ENCODE peak calls at places on chromosome 18, in ten cellular contexts. One of them, this sample, is unnamed.

GRCh38 chr18:26342646-26343045 is 116.4 kb downstream of the TAF4B start:
- DNase-seq in fibroblast of villous mesenchyme: no peak
- DNase-seq in prostate gland: peak
- DNase-seq in left lung: no peak
- DNase-seq in cardiac fibroblast: no peak
- DNase-seq in GM12865: no peak
- DNase-seq in cardiac muscle cell: no peak
- DNase-seq in upper lobe of left lung: no peak
- DNase-seq in pancreas: no peak
- DNase-seq in AG04450: no peak
- DNase-seq in this sample: no peak

GRCh38 chr18:71994273-71994672 is 549.9 kb downstream of the CBLN2 start:
- DNase-seq in fibroblast of villous mesenchyme: no peak
- DNase-seq in prostate gland: no peak
- DNase-seq in left lung: no peak
- DNase-seq in cardiac fibroblast: no peak
- DNase-seq in GM12865: no peak
- DNase-seq in cardiac muscle cell: no peak
- DNase-seq in upper lobe of left lung: no peak
- DNase-seq in pancreas: no peak
- DNase-seq in AG04450: no peak
- DNase-seq in this sample: no peak

GRCh38 chr18:23114171-23114881 is 21.0 kb upstream of the CABLES1 start:
- DNase-seq in fibroblast of villous mesenchyme: peak
- DNase-seq in prostate gland: no peak
- DNase-seq in left lung: no peak
- DNase-seq in cardiac fibroblast: no peak
- DNase-seq in GM12865: no peak
- DNase-seq in cardiac muscle cell: peak
- DNase-seq in upper lobe of left lung: no peak
- DNase-seq in pancreas: peak
- DNase-seq in AG04450: no peak
- DNase-seq in this sample: peak

GRCh38 chr18:78655921-78656320 is 323.7 kb upstream of the SALL3 start:
- DNase-seq in fibroblast of villous mesenchyme: no peak
- DNase-seq in prostate gland: no peak
- DNase-seq in left lung: peak
- DNase-seq in cardiac fibroblast: no peak
- DNase-seq in GM12865: no peak
- DNase-seq in cardiac muscle cell: no peak
- DNase-seq in upper lobe of left lung: no peak
- DNase-seq in pancreas: no peak
- DNase-seq in AG04450: no peak
- DNase-seq in this sample: no peak

GRCh38 chr18:67265464-67266245 is 250.9 kb downstream of the DSEL start:
- DNase-seq in fibroblast of villous mesenchyme: peak
- DNase-seq in prostate gland: no peak
- DNase-seq in left lung: no peak
- DNase-seq in cardiac fibroblast: peak
- DNase-seq in GM12865: no peak
- DNase-seq in cardiac muscle cell: no peak
- DNase-seq in upper lobe of left lung: no peak
- DNase-seq in pancreas: no peak
- DNase-seq in AG04450: no peak
- DNase-seq in this sample: peak

GRCh38 chr18:13103366-13103765 is 112.2 kb downstream of the CEP192 start:
- DNase-seq in fibroblast of villous mesenchyme: peak
- DNase-seq in prostate gland: no peak
- DNase-seq in left lung: no peak
- DNase-seq in cardiac fibroblast: peak
- DNase-seq in GM12865: no peak
- DNase-seq in cardiac muscle cell: no peak
- DNase-seq in upper lobe of left lung: no peak
- DNase-seq in pancreas: no peak
- DNase-seq in AG04450: no peak
- DNase-seq in this sample: no peak

GRCh38 chr18:46917808-46918600 is 602 bp downstream of the KATNAL2 start:
- DNase-seq in fibroblast of villous mesenchyme: peak
- DNase-seq in prostate gland: peak
- DNase-seq in left lung: no peak
- DNase-seq in cardiac fibroblast: peak
- DNase-seq in GM12865: peak
- DNase-seq in cardiac muscle cell: peak
- DNase-seq in upper lobe of left lung: no peak
- DNase-seq in pancreas: no peak
- DNase-seq in AG04450: no peak
- DNase-seq in this sample: peak

GRCh38 chr18:51149605-51150429 is 47.7 kb downstream of the MEX3C start:
- DNase-seq in fibroblast of villous mesenchyme: peak
- DNase-seq in prostate gland: no peak
- DNase-seq in left lung: no peak
- DNase-seq in cardiac fibroblast: peak
- DNase-seq in GM12865: no peak
- DNase-seq in cardiac muscle cell: no peak
- DNase-seq in upper lobe of left lung: no peak
- DNase-seq in pancreas: no peak
- DNase-seq in AG04450: peak
- DNase-seq in this sample: peak

GRCh38 chr18:48851563-48851962 is 99.2 kb downstream of the SMAD7 start:
- DNase-seq in fibroblast of villous mesenchyme: no peak
- DNase-seq in prostate gland: no peak
- DNase-seq in left lung: no peak
- DNase-seq in cardiac fibroblast: peak
- DNase-seq in GM12865: no peak
- DNase-seq in cardiac muscle cell: no peak
- DNase-seq in upper lobe of left lung: no peak
- DNase-seq in pancreas: no peak
- DNase-seq in AG04450: no peak
- DNase-seq in this sample: no peak

GRCh38 chr18:64966667-64967066 is 784.1 kb upstream of the CDH7 start:
- DNase-seq in fibroblast of villous mesenchyme: no peak
- DNase-seq in prostate gland: no peak
- DNase-seq in left lung: no peak
- DNase-seq in cardiac fibroblast: no peak
- DNase-seq in GM12865: no peak
- DNase-seq in cardiac muscle cell: peak
- DNase-seq in upper lobe of left lung: no peak
- DNase-seq in pancreas: no peak
- DNase-seq in AG04450: no peak
- DNase-seq in this sample: peak

GRCh38 chr18:44594779-44595467 is 85.8 kb upstream of the SETBP1 start:
- DNase-seq in fibroblast of villous mesenchyme: peak
- DNase-seq in prostate gland: no peak
- DNase-seq in left lung: no peak
- DNase-seq in cardiac fibroblast: peak
- DNase-seq in GM12865: no peak
- DNase-seq in cardiac muscle cell: peak
- DNase-seq in upper lobe of left lung: no peak
- DNase-seq in pancreas: no peak
- DNase-seq in AG04450: no peak
- DNase-seq in this sample: peak

GRCh38 chr18:5841518-5841917 is 53.8 kb downstream of the TMEM200C start:
- DNase-seq in fibroblast of villous mesenchyme: no peak
- DNase-seq in prostate gland: no peak
- DNase-seq in left lung: no peak
- DNase-seq in cardiac fibroblast: peak
- DNase-seq in GM12865: no peak
- DNase-seq in cardiac muscle cell: no peak
- DNase-seq in upper lobe of left lung: no peak
- DNase-seq in pancreas: no peak
- DNase-seq in AG04450: no peak
- DNase-seq in this sample: no peak

GRCh38 chr18:74412106-74412880 is 44.8 kb downstream of the DIPK1C start:
- DNase-seq in fibroblast of villous mesenchyme: no peak
- DNase-seq in prostate gland: no peak
- DNase-seq in left lung: no peak
- DNase-seq in cardiac fibroblast: no peak
- DNase-seq in GM12865: no peak
- DNase-seq in cardiac muscle cell: no peak
- DNase-seq in upper lobe of left lung: no peak
- DNase-seq in pancreas: no peak
- DNase-seq in AG04450: no peak
- DNase-seq in this sample: no peak
- TF ChIP-seq CTCF in fibroblast of villous mesenchyme: no peak
- TF ChIP-seq CTCF in prostate gland: no peak
- TF ChIP-seq CTCF in left lung: no peak
- TF ChIP-seq CTCF in cardiac fibroblast: no peak
- TF ChIP-seq CTCF in GM12865: no peak
- TF ChIP-seq CTCF in cardiac muscle cell: no peak
- TF ChIP-seq CTCF in upper lobe of left lung: no peak
- TF ChIP-seq CTCF in pancreas: no peak
- TF ChIP-seq CTCF in AG04450: no peak
- TF ChIP-seq CTCF in this sample: no peak

GRCh38 chr18:59268722-59269562 is 4.3 kb downstream of the RAX start:
- DNase-seq in fibroblast of villous mesenchyme: peak
- DNase-seq in prostate gland: no peak
- DNase-seq in left lung: peak
- DNase-seq in cardiac fibroblast: no peak
- DNase-seq in GM12865: peak
- DNase-seq in cardiac muscle cell: peak
- DNase-seq in upper lobe of left lung: peak
- DNase-seq in pancreas: no peak
- DNase-seq in AG04450: no peak
- DNase-seq in this sample: no peak
- H3K4me3 ChIP-seq in fibroblast of villous mesenchyme: no peak
- H3K4me3 ChIP-seq in prostate gland: no peak
- H3K4me3 ChIP-seq in left lung: no peak
- H3K4me3 ChIP-seq in cardiac fibroblast: no peak
- H3K4me3 ChIP-seq in GM12865: no peak
- H3K4me3 ChIP-seq in cardiac muscle cell: peak
- H3K4me3 ChIP-seq in upper lobe of left lung: peak
- H3K4me3 ChIP-seq in pancreas: no peak
- H3K4me3 ChIP-seq in AG04450: no peak
- H3K4me3 ChIP-seq in this sample: no peak

DNA sequence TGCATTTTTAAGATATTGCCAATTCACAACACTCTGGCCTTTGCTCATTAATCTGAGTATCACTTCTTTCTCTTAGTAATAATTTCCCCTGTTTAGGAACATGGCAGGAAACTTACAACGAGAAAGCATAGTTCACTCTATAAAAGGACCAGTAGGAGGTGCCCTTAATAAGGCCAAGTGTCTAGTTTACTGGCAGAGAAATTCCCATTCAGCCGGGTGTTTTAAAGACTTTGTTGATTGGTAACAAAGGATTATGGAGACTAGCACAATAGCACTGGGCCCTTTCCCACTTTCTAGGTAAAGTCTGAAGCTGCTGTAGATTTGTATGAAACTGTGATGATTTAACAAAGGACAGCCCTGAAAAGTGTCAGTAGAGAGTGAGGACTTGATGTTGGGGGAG is 3.1 kb downstream of the DCC start:
- DNase-seq in fibroblast of villous mesenchyme: no peak
- DNase-seq in prostate gland: no peak
- DNase-seq in left lung: no peak
- DNase-seq in cardiac fibroblast: no peak
- DNase-seq in GM12865: peak
- DNase-seq in cardiac muscle cell: peak
- DNase-seq in upper lobe of left lung: no peak
- DNase-seq in pancreas: no peak
- DNase-seq in AG04450: no peak
- DNase-seq in this sample: peak
- TF ChIP-seq CTCF in fibroblast of villous mesenchyme: no peak
- TF ChIP-seq CTCF in prostate gland: no peak
- TF ChIP-seq CTCF in left lung: no peak
- TF ChIP-seq CTCF in cardiac fibroblast: no peak
- TF ChIP-seq CTCF in GM12865: peak
- TF ChIP-seq CTCF in cardiac muscle cell: no peak
- TF ChIP-seq CTCF in upper lobe of left lung: no peak
- TF ChIP-seq CTCF in pancreas: no peak
- TF ChIP-seq CTCF in AG04450: peak
- TF ChIP-seq CTCF in this sample: no peak

GRCh38 chr18:3624818-3625716 is 175.1 kb downstream of the TGIF1 start:
- DNase-seq in fibroblast of villous mesenchyme: peak
- DNase-seq in prostate gland: no peak
- DNase-seq in left lung: no peak
- DNase-seq in cardiac fibroblast: peak
- DNase-seq in GM12865: peak
- DNase-seq in cardiac muscle cell: peak
- DNase-seq in upper lobe of left lung: no peak
- DNase-seq in pancreas: no peak
- DNase-seq in AG04450: peak
- DNase-seq in this sample: peak
- H3K4me3 ChIP-seq in fibroblast of villous mesenchyme: peak
- H3K4me3 ChIP-seq in prostate gland: no peak
- H3K4me3 ChIP-seq in left lung: no peak
- H3K4me3 ChIP-seq in cardiac fibroblast: peak
- H3K4me3 ChIP-seq in GM12865: no peak
- H3K4me3 ChIP-seq in cardiac muscle cell: no peak
- H3K4me3 ChIP-seq in upper lobe of left lung: no peak
- H3K4me3 ChIP-seq in pancreas: no peak
- H3K4me3 ChIP-seq in AG04450: peak
- H3K4me3 ChIP-seq in this sample: peak

DNA sequence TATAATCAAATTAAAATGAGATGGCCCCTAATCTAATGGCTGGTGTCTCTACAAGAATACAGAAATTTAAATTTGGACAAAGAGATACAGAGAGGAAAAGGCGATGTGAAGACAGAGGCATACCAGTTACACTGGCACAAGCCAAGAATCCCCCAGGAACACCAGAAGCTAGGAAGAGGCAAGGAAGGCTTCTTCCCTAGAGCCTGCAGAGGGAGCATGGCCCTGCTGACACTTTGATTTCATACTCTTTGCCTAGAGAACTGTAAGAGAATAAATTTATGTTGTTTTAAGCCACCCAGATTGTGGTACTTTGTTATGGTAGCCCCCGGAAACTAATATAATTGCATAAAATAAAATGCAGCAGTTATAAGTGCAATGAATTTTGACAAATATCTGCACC is 671.4 kb downstream of the MBD2 start:
- DNase-seq in fibroblast of villous mesenchyme: no peak
- DNase-seq in prostate gland: no peak
- DNase-seq in left lung: no peak
- DNase-seq in cardiac fibroblast: no peak
- DNase-seq in GM12865: no peak
- DNase-seq in cardiac muscle cell: no peak
- DNase-seq in upper lobe of left lung: no peak
- DNase-seq in pancreas: no peak
- DNase-seq in AG04450: no peak
- DNase-seq in this sample: no peak
- TF ChIP-seq CTCF in fibroblast of villous mesenchyme: no peak
- TF ChIP-seq CTCF in prostate gland: no peak
- TF ChIP-seq CTCF in left lung: no peak
- TF ChIP-seq CTCF in cardiac fibroblast: no peak
- TF ChIP-seq CTCF in GM12865: no peak
- TF ChIP-seq CTCF in cardiac muscle cell: no peak
- TF ChIP-seq CTCF in upper lobe of left lung: no peak
- TF ChIP-seq CTCF in pancreas: no peak
- TF ChIP-seq CTCF in AG04450: no peak
- TF ChIP-seq CTCF in this sample: no peak

This sample was measured in foreskin fibroblast.